ENCODE peak calls at places on chromosomes 6 and 20, in five cellular contexts. M is BE2C, G is lower leg skin, C is dorsolateral prefrontal cortex, B is fibroblast of mammary gland. F is an unnamed sample.

GRCh38 chr20:48102821-48103635 is 317.7 kb upstream of the SULF2 start:
- DNase-seq in M (no peak), G (no peak), C (no peak), B (peak), F (no peak)

GRCh38 chr6:82651845-82652333 is 288.3 kb downstream of the TPBG start:
- DNase-seq in M (no peak), G (no peak), C (no peak), B (no peak), F (no peak)

GRCh38 chr6:166958926-166959861 is 2.8 kb upstream of the RNASET2 start:
- DNase-seq in M (no peak), G (peak), C (no peak), B (peak), F (no peak)

GRCh38 chr6:145699462-145699861 is 35.9 kb downstream of the EPM2A start:
- DNase-seq in M (no peak), G (no peak), C (no peak), B (peak), F (peak)

GRCh38 chr6:24867104-24867703 is 68.5 kb upstream of the ARMH2 start:
- DNase-seq in M (no peak), G (no peak), C (no peak), B (no peak), F (no peak)

GRCh38 chr6:148528292-148528691 is 185.7 kb downstream of the SASH1 start:
- DNase-seq in M (no peak), G (no peak), C (peak), B (no peak), F (no peak)

GRCh38 chr6:92274588-92274987 is 1144.8 kb downstream of the EPHA7 start:
- DNase-seq in M (no peak), G (no peak), C (no peak), B (no peak), F (no peak)

GRCh38 chr20:21490105-21490504 is 23.8 kb downstream of the NKX2-2 start:
- DNase-seq in M (no peak), G (no peak), C (no peak), B (no peak), F (no peak)

GRCh38 chr6:158018370-158018771 is 36.7 kb downstream of the SYNJ2 start:
- DNase-seq in M (no peak), G (no peak), C (no peak), B (peak), F (no peak)

GRCh38 chr6:1820165-1820564 is 210.4 kb downstream of the FOXC1 start:
- DNase-seq in M (no peak), G (no peak), C (no peak), B (peak), F (peak)

GRCh38 chr20:13824459-13824858 is 39.6 kb downstream of the NDUFAF5 start:
- DNase-seq in M (no peak), G (no peak), C (no peak), B (no peak), F (no peak)

GRCh38 chr6:42230320-42231034 is 12.8 kb upstream of the MRPS10 start:
- DNase-seq in M (peak), G (no peak), C (no peak), B (no peak), F (peak)

GRCh38 chr20:12573428-12573827 is 435.3 kb upstream of the SPTLC3 start:
- DNase-seq in M (no peak), G (no peak), C (no peak), B (no peak), F (no peak)

GRCh38 chr20:61615806-61616205 is 363.7 kb downstream of the CDH4 start:
- DNase-seq in M (no peak), G (no peak), C (no peak), B (no peak), F (no peak)

GRCh38 chr6:139919107-139920026 is 544.9 kb upstream of the CITED2 start:
- DNase-seq in M (no peak), G (no peak), C (no peak), B (no peak), F (no peak)

GRCh38 chr6:72856801-72857200 is 234.9 kb downstream of the KCNQ5 start:
- DNase-seq in M (no peak), G (no peak), C (no peak), B (no peak), F (no peak)

GRCh38 chr20:41345729-41346067 is 5.1 kb downstream of the LPIN3 start:
- DNase-seq in M (no peak), G (no peak), C (no peak), B (no peak), F (no peak)

GRCh38 chr6:107409942-107410341 is 49.4 kb downstream of the PDSS2 start:
- DNase-seq in M (no peak), G (no peak), C (no peak), B (no peak), F (no peak)

GRCh38 chr6:149636116-149636515 is 12.4 kb downstream of the KATNA1 start:
- DNase-seq in M (no peak), G (no peak), C (no peak), B (peak), F (peak)

GRCh38 chr6:125759184-125759902 is 9.9 kb downstream of the HEY2 start:
- DNase-seq in M (peak), G (no peak), C (no peak), B (no peak), F (no peak)
- TF ChIP-seq CTCF in M (peak), G (no peak), C (peak), B (no peak), F (peak)

DNA sequence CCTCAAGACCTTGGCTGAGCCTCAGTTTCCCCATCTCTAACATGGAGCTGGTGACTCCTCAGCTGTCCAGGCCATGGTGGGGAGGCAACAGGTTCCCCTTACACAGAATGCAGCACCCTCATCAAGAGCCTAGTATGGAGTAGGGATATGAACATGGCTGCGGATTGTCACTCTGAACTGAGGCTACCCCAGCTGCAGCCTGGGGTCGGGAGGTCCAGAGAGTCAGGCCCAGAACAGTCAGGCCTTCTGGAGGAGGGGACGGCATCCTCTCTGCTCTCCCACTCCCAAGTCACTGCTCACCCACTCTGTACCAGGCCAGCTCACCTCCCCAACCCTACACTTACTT is 1.4 kb upstream of the FOXS1 start:
- DNase-seq in M (no peak), G (no peak), C (no peak), B (no peak), F (no peak)
- TF ChIP-seq CTCF in M (no peak), G (no peak), C (no peak), B (no peak), F (no peak)

GRCh38 chr6:105509506-105510331 is 106.8 kb upstream of the PREP start:
- DNase-seq in M (peak), G (no peak), C (no peak), B (peak), F (no peak)
- TF ChIP-seq CTCF in M (peak), G (no peak), C (peak), B (peak), F (no peak)

DNA sequence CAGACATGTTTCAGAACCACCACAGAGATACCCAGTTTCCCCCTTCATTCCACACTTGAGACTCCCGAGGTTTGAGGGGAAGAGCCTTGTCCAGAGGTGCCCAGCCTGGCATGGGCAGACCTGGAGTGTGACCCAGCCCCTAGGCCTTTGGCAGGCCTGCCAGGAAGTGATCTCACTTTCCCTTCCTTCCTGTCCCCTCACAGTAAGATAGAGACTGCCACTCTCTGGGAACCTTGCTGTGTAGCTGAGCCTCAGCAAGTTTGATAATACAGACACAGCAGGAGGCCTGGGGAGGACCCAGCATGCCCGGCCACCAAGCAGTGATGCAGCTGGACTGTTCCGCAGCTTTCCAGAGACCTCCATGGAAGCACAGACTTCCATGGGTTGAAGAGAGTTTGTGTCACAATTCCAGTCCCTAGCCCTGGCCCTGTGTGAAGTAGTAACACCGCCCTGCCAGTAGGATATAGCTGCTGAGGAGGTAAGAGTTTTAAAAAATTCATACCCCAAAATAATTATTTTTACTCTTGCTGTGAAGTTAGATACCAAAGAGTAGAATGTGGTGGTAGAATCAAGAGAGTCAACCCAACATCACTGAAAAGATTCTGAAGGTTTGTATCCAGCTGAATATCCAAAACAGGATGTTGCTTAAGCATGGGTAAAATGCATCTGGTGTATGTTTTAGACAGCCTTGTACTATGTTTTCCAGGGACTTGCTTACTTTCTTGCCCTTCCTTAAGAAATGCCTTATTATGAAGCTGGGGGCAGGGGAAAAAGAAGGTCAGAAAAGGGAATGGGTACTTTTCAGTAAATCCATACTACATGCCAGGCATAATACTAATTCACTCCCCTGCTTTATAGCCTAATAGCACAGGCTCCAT is 16.3 kb downstream of the PKIG start:
- DNase-seq in M (no peak), G (no peak), C (no peak), B (no peak), F (no peak)
- TF ChIP-seq CTCF in M (peak), G (no peak), C (no peak), B (no peak), F (no peak)